ENCODE peak calls at places on chromosome 3, in nine cellular contexts. H is GM12865, P is GM10248, Q is B cell, S is MM.1S, M is AG04450, J is WTC11, C is upper lobe of right lung, L is endothelial cell. N is an unnamed sample.

GRCh38 chr3:190739726-190740230 is 122.7 kb downstream of the GMNC start:
- DNase-seq in H (no peak), P (no peak), Q (no peak), S (no peak), M (no peak), J (no peak), C (no peak), L (no peak), N (no peak)

GRCh38 chr3:195616681-195617080 is 32.9 kb upstream of the APOD start:
- DNase-seq in H (no peak), P (peak; percentile 9), Q (no peak), S (no peak), M (no peak), J (no peak), C (no peak), L (no peak), N (no peak)

GRCh38 chr3:54243262-54243931 is 121.0 kb downstream of the CACNA2D3 start:
- DNase-seq in H (peak; percentile 17), P (no peak), Q (no peak), S (peak; percentile 82), M (no peak), J (no peak), C (no peak), L (no peak), N (peak; percentile 2)

GRCh38 chr3:43810797-43811196 is 120.1 kb downstream of the ABHD5 start:
- DNase-seq in H (no peak), P (no peak), Q (no peak), S (no peak), M (no peak), J (no peak), C (no peak), L (no peak), N (no peak)

GRCh38 chr3:194205675-194206133 is 69.8 kb downstream of the HES1 start:
- DNase-seq in H (no peak), P (no peak), Q (peak; percentile 37), S (no peak), M (no peak), J (peak; percentile 29), C (no peak), L (peak; percentile 44), N (no peak)

GRCh38 chr3:24512564-24513197 is 18.0 kb upstream of the THRB start:
- DNase-seq in H (no peak), P (no peak), Q (no peak), S (no peak), M (no peak), J (no peak), C (no peak), L (no peak), N (no peak)

GRCh38 chr3:133821767-133822638 is 16.4 kb downstream of the SRPRB start:
- DNase-seq in H (no peak), P (no peak), Q (no peak), S (peak; percentile 34), M (peak; percentile 33), J (peak; percentile 61), C (no peak), L (no peak), N (peak; percentile 23)

GRCh38 chr3:99562138-99562537 is 76.3 kb upstream of the COL8A1 start:
- DNase-seq in H (no peak), P (no peak), Q (no peak), S (no peak), M (no peak), J (peak; percentile 56), C (no peak), L (peak; percentile 31), N (no peak)

GRCh38 chr3:73502609-73503560 is 121.9 kb downstream of the PDZRN3 start:
- DNase-seq in H (peak; percentile 92), P (peak; percentile 71), Q (peak; percentile 53), S (peak; percentile 86), M (peak; percentile 85), J (peak; percentile 70), C (no peak), L (peak; percentile 71), N (no peak)

GRCh38 chr3:174951023-174951422 is 91.9 kb downstream of the NAALADL2 start:
- DNase-seq in H (no peak), P (no peak), Q (no peak), S (no peak), M (peak; percentile 55), J (no peak), C (no peak), L (no peak), N (no peak)

GRCh38 chr3:14536837-14537589 is 3.1 kb downstream of the GRIP2 start:
- DNase-seq in H (no peak), P (no peak), Q (no peak), S (no peak), M (no peak), J (no peak), C (no peak), L (no peak), N (no peak)

GRCh38 chr3:14537590-14538450 is 2.3 kb downstream of the GRIP2 start:
- DNase-seq in H (peak; percentile 30), P (no peak), Q (no peak), S (no peak), M (no peak), J (no peak), C (no peak), L (peak; percentile 31), N (no peak)

GRCh38 chr3:14534379-14535191 is 5.6 kb downstream of the GRIP2 start:
- DNase-seq in H (no peak), P (no peak), Q (no peak), S (no peak), M (no peak), J (peak; percentile 36), C (no peak), L (no peak), N (no peak)

GRCh38 chr3:14535616-14536015 is 4.5 kb downstream of the GRIP2 start:
- DNase-seq in H (no peak), P (no peak), Q (no peak), S (no peak), M (no peak), J (no peak), C (no peak), L (no peak), N (no peak)

GRCh38 chr3:14536055-14536815 is 3.9 kb downstream of the GRIP2 start:
- DNase-seq in H (no peak), P (no peak), Q (no peak), S (no peak), M (no peak), J (no peak), C (no peak), L (no peak), N (no peak)
- TF ChIP-seq CTCF in H (no peak), P (no peak), Q (no peak), S (no peak), M (no peak), J (no peak), C (no peak), L (no peak), N (no peak)

DNA sequence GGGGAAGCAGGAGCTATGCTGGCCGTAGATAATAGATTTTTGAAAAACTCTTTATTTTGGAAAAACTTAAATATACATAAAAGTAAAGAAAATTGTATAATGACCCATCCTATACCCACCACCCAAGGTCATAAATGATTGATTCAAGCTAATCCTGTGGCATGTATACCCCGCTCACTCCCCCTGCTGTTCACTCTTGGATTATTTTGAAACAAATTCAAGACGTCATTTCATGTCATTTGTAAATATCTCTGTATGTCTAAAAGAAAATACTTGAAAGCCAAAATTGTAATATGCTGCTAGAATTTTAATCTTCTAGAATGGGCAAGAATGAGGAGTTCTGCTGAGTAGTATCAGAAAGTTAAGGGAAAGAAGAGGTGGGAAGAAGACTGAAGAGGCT is 241.7 kb downstream of the FEZF2 start:
- DNase-seq in H (no peak), P (no peak), Q (no peak), S (no peak), M (no peak), J (no peak), C (no peak), L (no peak), N (no peak)
- TF ChIP-seq CTCF in H (no peak), P (no peak), Q (no peak), S (no peak), M (peak; percentile 58), J (no peak), C (peak; percentile 46), L (peak; percentile 41), N (peak; percentile 20)

DNA sequence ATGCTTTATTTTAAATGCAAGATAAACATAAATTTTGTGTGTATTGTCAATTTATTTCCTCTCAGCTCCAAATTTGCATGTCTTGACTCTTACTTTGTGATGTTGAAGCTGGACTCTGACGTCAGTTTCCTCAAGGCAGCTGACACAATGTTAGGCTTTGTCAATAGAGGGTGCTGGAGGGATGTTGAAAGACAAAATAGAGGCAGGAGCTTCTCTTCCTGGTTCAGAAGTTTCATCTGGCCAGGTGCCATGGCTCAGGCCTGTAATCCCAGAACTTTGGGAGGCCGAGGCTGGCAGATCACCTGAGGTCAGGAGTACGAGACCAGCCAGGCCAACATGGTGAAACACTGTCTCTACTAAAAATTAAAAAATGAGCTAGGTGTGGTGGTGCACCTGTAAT is 408.6 kb downstream of the GBE1 start:
- DNase-seq in H (peak; percentile 33), P (no peak), Q (no peak), S (peak; percentile 17), M (no peak), J (no peak), C (no peak), L (peak; percentile 24), N (no peak)
- TF ChIP-seq CTCF in H (no peak), P (no peak), Q (no peak), S (no peak), M (no peak), J (no peak), C (no peak), L (no peak), N (peak; percentile 8)

GRCh38 chr3:197454014-197454413 is 101.8 kb downstream of the BDH1 start:
- DNase-seq in H (peak; percentile 68), P (peak; percentile 31), Q (no peak), S (peak; percentile 37), M (no peak), J (no peak), C (peak; percentile 41), L (no peak), N (no peak)
- TF ChIP-seq CTCF in H (peak; percentile 56), P (peak; percentile 60), Q (no peak), S (peak; percentile 37), M (no peak), J (no peak), C (no peak), L (no peak), N (peak; percentile 8)

N was measured in AG09319.